ENCODE peak calls at places on chromosomes 1 and 21, in four cellular contexts. Z, Q, N and B are unnamed samples.

GRCh38 chr1:169180167-169180566 is 73.7 kb downstream of the ATP1B1 start:
- DNase-seq in N (no peak), Z (no peak), Q (no peak), B (no peak)

GRCh38 chr1:187051618-187052232 is 223.0 kb downstream of the PLA2G4A start:
- DNase-seq in Q (peak; percentile 58), Z (no peak), N (no peak), B (no peak)

GRCh38 chr21:45405819-45406762 is 1.1 kb downstream of the COL18A1 start:
- DNase-seq in Z (peak; percentile 50), Q (peak; percentile 44), N (no peak), B (no peak)

GRCh38 chr21:42395910-42396625 is at the start of gene TMPRSS3:
- DNase-seq in Q (no peak), Z (no peak), N (no peak), B (no peak)

GRCh38 chr1:63320024-63320799 is 2.2 kb upstream of the FOXD3 start:
- DNase-seq in Z (no peak), Q (no peak), N (no peak), B (no peak)

GRCh38 chr21:35801388-35801787 is 258.9 kb downstream of the SETD4 start:
- DNase-seq in N (no peak), Z (no peak), Q (no peak), B (no peak)

GRCh38 chr1:33396188-33397124 is 34.4 kb downstream of the PHC2 start:
- DNase-seq in N (no peak), Q (no peak), Z (no peak), B (no peak)

GRCh38 chr1:202144510-202145324 is at the start of gene ARL8A:
- DNase-seq in N (peak; percentile 64), Z (peak; percentile 77), Q (peak; percentile 10), B (peak; percentile 50)

GRCh38 chr1:46401964-46402626 is 8.0 kb downstream of the FAAH start:
- DNase-seq in Q (peak; percentile 95), N (no peak), Z (peak; percentile 92), B (no peak)

GRCh38 chr1:12491691-12492090 is 126.3 kb downstream of the DHRS3 start:
- DNase-seq in Z (no peak), N (no peak), Q (no peak), B (no peak)

GRCh38 chr1:12095822-12096263 is 32.7 kb downstream of the TNFRSF8 start:
- DNase-seq in Z (no peak), N (no peak), Q (peak; percentile 45), B (no peak)

GRCh38 chr1:68163220-68163619 is 69.1 kb downstream of the WLS start:
- DNase-seq in Q (no peak), N (no peak), Z (no peak), B (no peak)

GRCh38 chr1:40582121-40582520 is 50.7 kb downstream of the ZNF684 start:
- DNase-seq in Q (no peak), Z (no peak), N (no peak), B (no peak)

GRCh38 chr1:116503535-116504307 is 67.1 kb downstream of the CD58 start:
- DNase-seq in N (peak; percentile 23), Q (no peak), Z (no peak), B (no peak)

GRCh38 chr1:72892461-72892860 is 610.1 kb upstream of the NEGR1 start:
- DNase-seq in Z (no peak), N (no peak), Q (no peak), B (no peak)

GRCh38 chr1:110207831-110208230 is 2.3 kb upstream of the KCNC4 start:
- DNase-seq in Q (peak; percentile 38), Z (peak; percentile 82), N (peak; percentile 66), B (peak; percentile 58)

GRCh38 chr1:51516639-51517158 is 2.4 kb downstream of the EPS15 start:
- DNase-seq in Q (peak; percentile 13), N (no peak), Z (no peak), B (no peak)

GRCh38 chr21:31654340-31654739 is 5.2 kb upstream of the SOD1 start:
- DNase-seq in Q (no peak), Z (no peak), N (no peak), B (no peak)

GRCh38 chr21:33228455-33228854 is 1.3 kb upstream of the IFNAR2 start:
- DNase-seq in Z (no peak), N (no peak), Q (no peak), B (no peak)

GRCh38 chr1:15668089-15668754 is 15.9 kb upstream of the PLEKHM2 start:
- DNase-seq in Z (peak; percentile 24), Q (peak; percentile 34), N (no peak), B (no peak)

GRCh38 chr1:181127898-181128453 is 39.5 kb downstream of the IER5 start:
- DNase-seq in N (no peak), Z (no peak), Q (peak; percentile 44), B (no peak)

GRCh38 chr1:173206816-173207595 is at the start of gene TNFSF4:
- DNase-seq in N (no peak), Z (peak; percentile 10), Q (peak; percentile 43), B (no peak)

GRCh38 chr1:231233735-231234417 is 7.1 kb upstream of the GNPAT start:
- DNase-seq in Q (no peak), N (no peak), Z (peak; percentile 66), B (no peak)

GRCh38 chr1:1938613-1939295 is 19.7 kb upstream of the TMEM52 start:
- DNase-seq in Q (no peak), Z (no peak), N (no peak), B (no peak)

GRCh38 chr1:219374167-219374566 is 200.5 kb downstream of the LYPLAL1 start:
- DNase-seq in N (no peak), Z (no peak), Q (peak; percentile 49), B (no peak)

GRCh38 chr21:35637431-35637830 is 422.9 kb downstream of the SETD4 start:
- DNase-seq in Q (peak; percentile 61), Z (no peak), N (no peak), B (no peak)

GRCh38 chr1:52955129-52955970 is 28.3 kb downstream of the SCP2 start:
- DNase-seq in Z (peak; percentile 14), Q (peak; percentile 85), N (no peak), B (no peak)

GRCh38 chr1:207804746-207805468 is 53.1 kb downstream of the CD46 start:
- DNase-seq in Q (no peak), N (no peak), Z (no peak), B (no peak)

GRCh38 chr1:14500041-14500440 is 98.4 kb upstream of the KAZN start:
- DNase-seq in Q (no peak), N (no peak), Z (no peak), B (no peak)

GRCh38 chr1:46203738-46204405 is 738 bp downstream of the LURAP1 start:
- DNase-seq in N (no peak), Q (no peak), Z (no peak), B (no peak)

GRCh38 chr1:223731076-223731770 is 18.9 kb downstream of the CAPN2 start:
- DNase-seq in Z (peak; percentile 64), N (no peak), Q (peak; percentile 78), B (no peak)

DNA sequence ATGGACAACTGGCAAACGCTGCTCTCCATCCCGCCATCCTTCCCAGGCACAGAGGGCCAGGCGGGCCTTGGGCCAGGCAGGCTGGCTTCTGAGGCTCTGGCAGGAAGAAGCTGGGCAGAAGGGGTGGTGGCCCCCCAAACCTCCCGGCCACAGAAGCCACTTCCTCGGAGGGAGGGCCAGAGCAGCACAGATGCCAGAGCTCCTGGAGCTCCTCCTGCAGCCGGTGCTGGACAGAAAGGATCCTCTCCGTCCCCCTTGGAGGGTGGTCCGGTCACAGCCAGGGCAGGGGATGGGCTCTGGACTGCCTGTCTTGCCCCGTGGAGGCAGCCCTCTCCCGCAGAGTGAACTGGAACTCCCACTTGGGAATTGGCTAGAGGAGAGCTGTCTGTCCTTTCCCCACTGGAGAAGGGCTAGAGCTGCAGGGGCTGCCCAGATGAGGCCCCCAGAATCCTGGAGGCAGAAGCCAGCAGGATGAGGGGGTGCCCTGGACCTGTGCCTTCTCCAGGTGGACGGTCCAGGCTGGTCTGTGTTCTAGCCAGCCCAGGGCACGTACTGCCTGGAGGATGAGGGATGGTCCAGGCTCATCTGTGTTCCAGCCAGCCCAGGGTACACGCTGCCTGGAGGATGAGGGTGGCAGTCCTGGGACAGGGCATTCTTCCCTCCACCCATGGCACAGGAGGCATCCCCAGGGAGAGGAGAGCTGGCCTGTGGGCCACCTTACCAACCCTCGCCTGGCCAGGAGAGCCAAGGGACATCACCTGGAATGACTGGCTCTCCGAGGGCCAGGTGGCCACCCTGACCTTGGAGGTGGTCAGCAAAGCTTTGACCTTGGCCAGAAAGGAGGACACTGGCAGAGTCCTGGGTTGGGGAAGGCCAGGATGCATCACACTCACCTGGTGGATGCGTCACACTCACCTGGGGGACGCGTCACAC is 47.3 kb upstream of the ACTRT2 start:
- DNase-seq in Z (no peak), N (no peak), Q (no peak), B (no peak)
- H3K9me3 ChIP-seq in Z (no peaks in the 10 kb centered on the region), N (no peaks in the 10 kb centered on the region), Q (peaks cover 66% of the 10 kb centered on the region), B (no peaks in the 10 kb centered on the region)

GRCh38 chr1:228238461-228238860 is 30.6 kb downstream of the OBSCN start:
- DNase-seq in Z (no peak), N (no peak), Q (no peak), B (no peak)
- H3K9me3 ChIP-seq in Z (peaks cover 12% of the 10 kb centered on the region), N (peaks cover 14% of the 10 kb centered on the region), Q (peaks cover 27% of the 10 kb centered on the region), B (peaks cover 5% of the 10 kb centered on the region)

GRCh38 chr1:113721010-113721409 is 38.3 kb downstream of the PHTF1 start:
- DNase-seq in Z (no peak), N (no peak), Q (no peak), B (no peak)
- H3K9me3 ChIP-seq in Z (no peaks in the 10 kb centered on the region), N (no peaks in the 10 kb centered on the region), Q (peaks cover 4% of the 10 kb centered on the region), B (no peaks in the 10 kb centered on the region)

GRCh38 chr1:226532553-226532952 is 16.0 kb upstream of the STUM start:
- DNase-seq in Q (no peak), Z (no peak), N (no peak), B (no peak)
- H3K9me3 ChIP-seq in Q (no peaks in the 10 kb centered on the region), Z (no peaks in the 10 kb centered on the region), N (no peaks in the 10 kb centered on the region), B (no peaks in the 10 kb centered on the region)

GRCh38 chr1:49340576-49340975 is 563.9 kb upstream of the BEND5 start:
- DNase-seq in Q (no peak), N (no peak), Z (no peak), B (no peak)
- H3K9me3 ChIP-seq in Q (peaks cover 6% of the 10 kb centered on the region), N (no peaks in the 10 kb centered on the region), Z (no peaks in the 10 kb centered on the region), B (no peaks in the 10 kb centered on the region)

GRCh38 chr1:85865183-85865582 is 156.9 kb upstream of the ZNHIT6 start:
- DNase-seq in Z (no peak), Q (peak; percentile 12), N (no peak), B (no peak)
- H3K9me3 ChIP-seq in Z (no peaks in the 10 kb centered on the region), Q (no peaks in the 10 kb centered on the region), N (no peaks in the 10 kb centered on the region), B (no peaks in the 10 kb centered on the region)